ENCODE peak calls at places on chromosomes 13 and 19, in eight cellular contexts. C is suprapubic skin, K is lower lobe of right lung, Z is left lung, V is spleen, L is transverse colon, S is cardiac fibroblast, D is right lobe of liver. J is an unnamed sample.

GRCh38 chr19:35776102-35776788 is 881 bp downstream of the ARHGAP33 start:
- DNase-seq in C (no peak), K (no peak), Z (no peak), V (no peak), L (no peak), S (no peak), D (no peak), J (no peak)

GRCh38 chr19:3066482-3067049 is 4.3 kb upstream of the TLE5 start:
- DNase-seq in C (no peak), K (no peak), Z (no peak), V (no peak), L (no peak), S (no peak), D (no peak), J (no peak)

GRCh38 chr13:51950722-51951121 is 60.5 kb downstream of the ATP7B start:
- DNase-seq in C (peak; percentile 48), K (no peak), Z (no peak), V (no peak), L (no peak), S (peak; percentile 4), D (no peak), J (no peak)

GRCh38 chr13:51457086-51457485 is 4.2 kb upstream of the INTS6 start:
- DNase-seq in C (no peak), K (no peak), Z (no peak), V (no peak), L (no peak), S (no peak), D (no peak), J (no peak)

GRCh38 chr19:35216833-35217707 is 11.5 kb downstream of the FAM187B start:
- DNase-seq in C (peak; percentile 44), K (no peak), Z (no peak), V (peak; percentile 80), L (peak; percentile 65), S (no peak), D (no peak), J (no peak)

GRCh38 chr13:109673477-109673876 is 112.9 kb downstream of the IRS2 start:
- DNase-seq in C (no peak), K (no peak), Z (no peak), V (no peak), L (no peak), S (no peak), D (no peak), J (peak; percentile 38)

GRCh38 chr13:51000576-51001260 is 91.1 kb downstream of the RNASEH2B start:
- DNase-seq in C (no peak), K (no peak), Z (no peak), V (no peak), L (peak; percentile 23), S (peak; percentile 66), D (no peak), J (peak; percentile 69)

GRCh38 chr13:112200200-112200599 is 133.3 kb downstream of the SOX1 start:
- DNase-seq in C (no peak), K (no peak), Z (no peak), V (no peak), L (no peak), S (no peak), D (no peak), J (no peak)

GRCh38 chr13:90613076-90613795 is 734.3 kb upstream of the MIR17HG start:
- DNase-seq in C (no peak), K (no peak), Z (no peak), V (no peak), L (no peak), S (no peak), D (no peak), J (no peak)

GRCh38 chr13:21071894-21072293 is 10.5 kb upstream of the LATS2 start:
- DNase-seq in C (no peak), K (no peak), Z (no peak), V (no peak), L (no peak), S (peak; percentile 64), D (no peak), J (no peak)

GRCh38 chr13:114266241-114266640 is 15.2 kb upstream of the UPF3A start:
- DNase-seq in C (no peak), K (no peak), Z (no peak), V (no peak), L (no peak), S (no peak), D (no peak), J (no peak)

GRCh38 chr13:95982144-95982543 is 71.1 kb downstream of the UGGT2 start:
- DNase-seq in C (no peak), K (no peak), Z (no peak), V (no peak), L (no peak), S (no peak), D (no peak), J (no peak)

GRCh38 chr13:26062853-26063444 is 11.1 kb upstream of the SHISA2 start:
- DNase-seq in C (no peak), K (no peak), Z (no peak), V (no peak), L (peak; percentile 15), S (peak; percentile 78), D (no peak), J (peak; percentile 59)

GRCh38 chr19:47005873-47006272 is 13.8 kb upstream of the NPAS1 start:
- DNase-seq in C (no peak), K (no peak), Z (no peak), V (no peak), L (no peak), S (no peak), D (peak; percentile 65), J (no peak)

GRCh38 chr13:70893832-70894231 is 785.6 kb upstream of the KLHL1 start:
- DNase-seq in C (no peak), K (no peak), Z (no peak), V (no peak), L (no peak), S (no peak), D (no peak), J (no peak)

GRCh38 chr13:40776681-40777165 is 5.7 kb upstream of the MRPS31 start:
- DNase-seq in C (no peak), K (no peak), Z (no peak), V (peak; percentile 90), L (peak; percentile 56), S (peak; percentile 32), D (no peak), J (no peak)

GRCh38 chr19:17086129-17086528 is 10.6 kb downstream of the MYO9B start:
- DNase-seq in C (no peak), K (no peak), Z (no peak), V (no peak), L (no peak), S (no peak), D (no peak), J (no peak)

GRCh38 chr19:55867101-55867500 is 30.8 kb downstream of the NLRP4 start:
- DNase-seq in C (no peak), K (no peak), Z (no peak), V (no peak), L (no peak), S (no peak), D (no peak), J (no peak)

GRCh38 chr19:5680083-5680436 is 256 bp downstream of the MICOS13 start:
- DNase-seq in C (no peak), K (peak; percentile 68), Z (no peak), V (peak; percentile 90), L (peak; percentile 50), S (no peak), D (no peak), J (no peak)
- TF ChIP-seq CTCF in C (no peak), K (no peak), Z (no peak), V (no peak), L (peak; percentile 16), S (no peak), D (no peak), J (no peak)

DNA sequence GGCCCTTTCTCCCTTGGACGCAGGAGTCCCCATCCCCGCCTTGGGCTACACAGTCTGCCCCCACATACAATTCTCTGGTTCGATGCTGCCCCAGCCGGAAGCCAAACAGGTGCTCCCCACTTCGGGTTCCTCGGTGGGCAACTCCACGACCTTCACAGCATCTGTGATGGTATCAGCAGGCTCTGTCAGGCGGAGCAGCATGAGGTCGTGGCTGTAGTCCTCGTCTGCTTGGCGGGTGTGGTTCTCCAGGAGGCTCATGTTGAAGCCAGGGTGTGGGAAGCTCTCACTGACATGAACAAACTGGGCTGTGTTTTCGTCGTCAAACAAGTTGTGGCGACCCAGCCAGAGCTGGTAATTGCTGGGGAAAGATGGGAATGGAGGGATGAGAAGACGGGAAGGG is 3.5 kb downstream of the KLK1 start:
- DNase-seq in C (no peak), K (no peak), Z (no peak), V (no peak), L (peak; percentile 43), S (no peak), D (no peak), J (no peak)
- H3K4me3 ChIP-seq in C (peak overlapping the region; percentile 26), K (no peak overlapping the region), Z (no peak overlapping the region), V (peak overlapping the region; percentile 50), L (peak overlapping the region; percentile 34), S (no peak overlapping the region), D (no peak overlapping the region), J (no peak overlapping the region)

GRCh38 chr13:94433055-94433947 is 46.2 kb downstream of the DCT start:
- DNase-seq in C (no peak), K (no peak), Z (no peak), V (no peak), L (peak; percentile 21), S (peak; percentile 55), D (peak; percentile 26), J (no peak)

GRCh38 chr13:94431569-94431968 is 47.9 kb downstream of the DCT start:
- DNase-seq in C (no peak), K (no peak), Z (no peak), V (no peak), L (no peak), S (peak; percentile 70), D (no peak), J (no peak)

GRCh38 chr13:94431987-94432386 is 47.5 kb downstream of the DCT start:
- DNase-seq in C (no peak), K (no peak), Z (no peak), V (no peak), L (no peak), S (no peak), D (no peak), J (no peak)

DNA sequence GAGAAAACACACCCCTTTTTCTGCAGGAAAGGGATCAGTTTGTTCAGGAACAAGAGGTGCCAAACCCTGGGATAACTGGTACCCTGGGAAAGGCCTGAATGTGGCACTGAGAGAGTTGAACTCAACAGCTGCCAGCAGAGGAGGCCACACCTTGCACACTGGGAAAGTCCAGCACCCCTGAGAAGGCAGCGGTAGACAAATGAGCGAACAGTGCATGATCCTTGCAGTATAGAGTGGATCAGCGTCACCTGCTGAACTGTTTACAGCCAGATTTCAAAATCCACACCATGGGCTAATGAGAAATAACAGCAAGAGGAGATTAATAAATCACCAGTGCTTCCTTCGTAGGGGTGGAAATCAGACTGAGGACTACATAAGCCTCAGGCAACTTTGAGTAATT is 52.2 kb downstream of the DCT start:
- DNase-seq in C (no peak), K (no peak), Z (no peak), V (no peak), L (no peak), S (no peak), D (no peak), J (no peak)
- TF ChIP-seq CTCF in C (no peak), K (no peak), Z (no peak), V (no peak), L (no peak), S (no peak), D (no peak), J (no peak)

GRCh38 chr19:10720607-10721125 is 2.8 kb downstream of the DNM2 start:
- DNase-seq in C (no peak), K (no peak), Z (no peak), V (no peak), L (no peak), S (no peak), D (no peak), J (no peak)
- H3K4me3 ChIP-seq in C (no peak overlapping the region), K (peak overlapping the region; percentile 99), Z (peak overlapping the region; percentile 97), V (no peak overlapping the region), L (no peak overlapping the region), S (no peak overlapping the region), D (no peak overlapping the region), J (no peak overlapping the region)